ENCODE peak calls at places on chromosome X, in seven cellular contexts. W is AG09319, S is activated B cell treated with CpG ODN at 0.5 μM for 24 hours, H is right atrium auricular region, L is cardiac fibroblast, M is chondrocyte, Z is tibial artery. J is an unnamed sample.

GRCh38 chrX:104863466-104863865 is 297.5 kb downstream of the IL1RAPL2 start:
- DNase-seq in W (no peak), H (no peak), Z (no peak), M (no peak), L (no peak), S (no peak), J (no peak)

GRCh38 chrX:40749874-40750273 is 14.5 kb upstream of the MED14 start:
- DNase-seq in M (no peak), H (no peak), W (no peak), S (no peak), Z (no peak), L (peak; percentile 15), J (no peak)

GRCh38 chrX:39527045-39527444 is 570.7 kb downstream of the BCOR start:
- DNase-seq in W (no peak), S (no peak), L (peak; percentile 23), H (no peak), Z (no peak), M (no peak), J (no peak)

GRCh38 chrX:100625985-100626491 is 10.6 kb downstream of the TSPAN6 start:
- DNase-seq in L (no peak), W (no peak), Z (no peak), S (no peak), M (no peak), H (no peak), J (no peak)

GRCh38 chrX:20218809-20219505 is 47.8 kb downstream of the RPS6KA3 start:
- DNase-seq in S (no peak), W (no peak), H (no peak), Z (peak; percentile 29), L (peak; percentile 46), M (no peak), J (no peak)

GRCh38 chrX:123313486-123313885 is 129.4 kb downstream of the GRIA3 start:
- DNase-seq in M (no peak), W (no peak), Z (no peak), L (no peak), S (no peak), H (no peak), J (no peak)

GRCh38 chrX:38636949-38637819 is 75.8 kb downstream of the TSPAN7 start:
- DNase-seq in H (no peak), M (no peak), L (no peak), S (no peak), W (no peak), Z (peak; percentile 21), J (no peak)

GRCh38 chrX:53071604-53072417 is 10.4 kb upstream of the TSPYL2 start:
- DNase-seq in H (peak; percentile 87), L (peak; percentile 65), S (peak; percentile 32), Z (peak; percentile 83), W (no peak), M (no peak), J (no peak)

GRCh38 chrX:130176354-130176776 is 4.6 kb downstream of the RAB33A start:
- DNase-seq in W (no peak), Z (no peak), M (no peak), S (no peak), H (no peak), L (no peak), J (no peak)

GRCh38 chrX:15336023-15336413 is 695 bp upstream of the PIGA start:
- DNase-seq in Z (no peak), M (no peak), W (no peak), S (peak; percentile 17), H (no peak), L (peak; percentile 75), J (peak; percentile 49)

GRCh38 chrX:153640736-153641574 is 6.0 kb upstream of the DUSP9 start:
- DNase-seq in H (no peak), L (no peak), M (peak; percentile 72), S (no peak), Z (no peak), W (no peak), J (no peak)

GRCh38 chrX:38929966-38930421 is 128.7 kb downstream of the MID1IP1 start:
- DNase-seq in W (peak; percentile 7), M (no peak), H (no peak), L (peak; percentile 16), S (no peak), Z (peak; percentile 33), J (no peak)

GRCh38 chrX:13093489-13094140 is 49.2 kb upstream of the FAM9C start:
- DNase-seq in Z (no peak), S (no peak), W (no peak), L (no peak), H (no peak), M (no peak), J (no peak)

GRCh38 chrX:15241258-15241657 is 28.6 kb downstream of the ASB9 start:
- DNase-seq in W (no peak), H (no peak), L (no peak), M (no peak), Z (no peak), S (no peak), J (no peak)

GRCh38 chrX:39830414-39830813 is 267.3 kb downstream of the BCOR start:
- DNase-seq in M (no peak), Z (no peak), L (no peak), W (no peak), S (no peak), H (no peak), J (no peak)

GRCh38 chrX:97474933-97475332 is 591.2 kb downstream of the RPA4 start:
- DNase-seq in H (no peak), M (no peak), W (no peak), Z (no peak), S (no peak), L (no peak), J (no peak)

GRCh38 chrX:47358387-47359065 is 11.9 kb upstream of the ZNF157 start:
- DNase-seq in Z (no peak), H (no peak), M (no peak), L (no peak), S (no peak), W (no peak), J (no peak)

GRCh38 chrX:20739038-20739745 is 472.5 kb upstream of the RPS6KA3 start:
- DNase-seq in H (no peak), Z (no peak), W (no peak), L (no peak), M (no peak), S (no peak), J (no peak)

GRCh38 chrX:7201481-7201880 is 53.5 kb upstream of the PUDP start:
- DNase-seq in L (no peak), S (no peak), H (no peak), Z (no peak), M (no peak), W (no peak), J (no peak)

GRCh38 chrX:139382529-139382928 is 148.0 kb upstream of the F9 start:
- DNase-seq in W (no peak), M (no peak), H (no peak), Z (no peak), S (no peak), L (no peak), J (no peak)

GRCh38 chrX:37383313-37383712 is 34.1 kb downstream of the PRRG1 start:
- DNase-seq in H (no peak), S (no peak), W (no peak), M (no peak), Z (no peak), L (no peak), J (no peak)

GRCh38 chrX:3145716-3146115 is 104.4 kb downstream of the ARSF start:
- DNase-seq in L (no peak), S (no peak), H (no peak), W (no peak), M (no peak), Z (no peak), J (no peak)

GRCh38 chrX:47562615-47563243 is 1.7 kb downstream of the ARAF start:
- DNase-seq in L (peak; percentile 60), H (no peak), Z (no peak), M (no peak), S (no peak), W (no peak), J (no peak)

GRCh38 chrX:139691493-139691842 is 16.5 kb downstream of the MCF2 start:
- DNase-seq in H (no peak), L (peak; percentile 5), M (no peak), S (no peak), Z (no peak), W (no peak), J (no peak)

GRCh38 chrX:20729421-20729820 is 462.7 kb upstream of the RPS6KA3 start:
- DNase-seq in H (no peak), S (no peak), W (no peak), M (no peak), Z (no peak), L (peak; percentile 6), J (no peak)

DNA sequence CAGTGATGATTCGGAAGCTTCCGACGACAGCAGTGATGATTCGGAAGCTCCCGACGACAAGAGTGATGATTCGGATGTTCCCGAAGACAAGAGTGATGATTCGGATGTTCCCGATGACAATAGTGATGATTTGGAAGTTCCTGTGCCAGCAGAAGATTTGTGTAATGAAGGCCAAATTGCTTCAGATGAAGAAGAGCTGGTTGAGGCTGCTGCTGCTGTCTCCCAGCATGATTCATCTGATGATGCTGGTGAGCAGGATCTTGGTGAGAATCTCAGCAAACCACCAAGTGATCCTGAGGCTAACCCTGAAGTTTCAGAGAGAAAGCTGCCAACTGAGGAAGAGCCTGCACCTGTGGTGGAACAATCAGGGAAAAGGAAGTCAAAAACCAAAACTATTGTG is 14.2 kb downstream of the CXCR3 start:
- DNase-seq in L (no peak), Z (no peak), S (no peak), W (no peak), M (no peak), H (no peak), J (no peak)
- TF ChIP-seq CTCF in L (no peak), Z (no peak), S (no peak), W (no peak), M (no peak), H (no peak), J (no peak)

GRCh38 chrX:68685722-68686683 is 38.5 kb downstream of the STARD8 start:
- DNase-seq in W (no peak), M (no peak), S (no peak), H (peak; percentile 70), L (peak; percentile 82), Z (no peak), J (no peak)
- TF ChIP-seq CTCF in W (peak; percentile 15), M (no peak), S (no peak), H (no peak), L (peak; percentile 32), Z (no peak), J (no peak)

GRCh38 chrX:41808042-41808441 is 84.1 kb downstream of the GPR82 start:
- DNase-seq in W (no peak), H (no peak), Z (no peak), S (no peak), M (no peak), L (peak; percentile 56), J (no peak)

GRCh38 chrX:41799661-41800060 is 75.7 kb downstream of the GPR82 start:
- DNase-seq in Z (no peak), M (no peak), H (no peak), W (no peak), S (no peak), L (no peak), J (no peak)

GRCh38 chrX:41802958-41803357 is 79.0 kb downstream of the GPR82 start:
- DNase-seq in S (no peak), Z (no peak), H (no peak), W (no peak), M (no peak), L (no peak), J (no peak)
- TF ChIP-seq CTCF in S (no peak), Z (no peak), H (no peak), W (no peak), M (no peak), L (no peak), J (no peak)

GRCh38 chrX:57752866-57753265 is 72.8 kb upstream of the NLRP2B start:
- DNase-seq in W (no peak), H (no peak), M (no peak), L (no peak), S (no peak), Z (no peak), J (no peak)
- TF ChIP-seq CTCF in W (no peak), H (no peak), M (no peak), L (no peak), S (no peak), Z (no peak), J (no peak)

J was measured in natural killer cell.